ENCODE peak calls at places on chromosomes 3 and 15, in four cellular contexts. U is HL-60; L is choroid plexus epithelial cell; S is CD8-positive, alpha-beta memory T cell. D is an unnamed sample.

GRCh38 chr15:73965094-73965729 is 26.9 kb downstream of the STOML1 start:
- DNase-seq in U (no peak), L (no peak), S (no peak), D (no peak)

GRCh38 chr15:51883436-51883835 is 54.0 kb downstream of the TMOD3 start:
- DNase-seq in U (no peak), L (peak), S (no peak), D (no peak)

GRCh38 chr3:194313642-194314430 is 37.3 kb downstream of the CPN2 start:
- DNase-seq in U (no peak), L (no peak), S (no peak), D (no peak)

GRCh38 chr15:40115670-40116093 is 7.0 kb upstream of the BMF start:
- DNase-seq in U (peak), L (peak), S (no peak), D (peak)

GRCh38 chr3:192857148-192857735 is 60.4 kb downstream of the MB21D2 start:
- DNase-seq in U (no peak), L (no peak), S (no peak), D (no peak)

GRCh38 chr3:113265281-113265680 is 53.9 kb downstream of the BOC start:
- DNase-seq in U (no peak), L (no peak), S (no peak), D (no peak)

GRCh38 chr3:131349946-131350347 is 31.6 kb upstream of the NUDT16 start:
- DNase-seq in U (no peak), L (peak), S (no peak), D (no peak)

GRCh38 chr3:170953229-170953628 is 44.8 kb upstream of the EIF5A2 start:
- DNase-seq in U (no peak), L (no peak), S (no peak), D (no peak)

GRCh38 chr3:111971533-111971932 is 7.3 kb upstream of the ABHD10 start:
- DNase-seq in U (no peak), L (no peak), S (no peak), D (no peak)

GRCh38 chr3:4504340-4505261 is 11.5 kb downstream of the ITPR1 start:
- DNase-seq in U (peak), L (no peak), S (peak), D (no peak)

GRCh38 chr15:70171224-70171886 is 73.6 kb upstream of the TLE3 start:
- DNase-seq in U (no peak), L (no peak), S (no peak), D (no peak)

GRCh38 chr3:2420919-2421318 is 322.3 kb downstream of the CNTN4 start:
- DNase-seq in U (no peak), L (no peak), S (no peak), D (no peak)

GRCh38 chr3:64267774-64268604 is 42.7 kb upstream of the PRICKLE2 start:
- DNase-seq in U (no peak), L (peak), S (no peak), D (no peak)

GRCh38 chr3:183951459-183951858 is 66.2 kb downstream of the ABCC5 start:
- DNase-seq in U (no peak), L (no peak), S (no peak), D (no peak)

GRCh38 chr15:85976102-85976501 is 103.6 kb upstream of the AGBL1 start:
- DNase-seq in U (no peak), L (no peak), S (no peak), D (no peak)

GRCh38 chr15:48031466-48031865 is 89.3 kb upstream of the SLC24A5 start:
- DNase-seq in U (no peak), L (no peak), S (no peak), D (no peak)

GRCh38 chr3:4071481-4072184 is 231.5 kb upstream of the SETMAR start:
- DNase-seq in U (no peak), L (no peak), S (no peak), D (no peak)

GRCh38 chr3:133301731-133302130 is 98.1 kb upstream of the BFSP2 start:
- DNase-seq in U (no peak), L (no peak), S (no peak), D (no peak)

GRCh38 chr3:55519016-55519415 is 31.9 kb upstream of the WNT5A start:
- DNase-seq in U (no peak), L (peak), S (no peak), D (no peak)

GRCh38 chr3:23071306-23071705 is 131.8 kb upstream of the UBE2E2 start:
- DNase-seq in U (no peak), L (no peak), S (no peak), D (peak)

GRCh38 chr3:56926513-56927282 is 124.9 kb upstream of the ARHGEF3 start:
- DNase-seq in U (no peak), L (peak), S (no peak), D (no peak)

GRCh38 chr3:43031490-43032216 is 52.5 kb downstream of the GASK1A start:
- DNase-seq in U (no peak), L (no peak), S (no peak), D (no peak)

GRCh38 chr15:69593981-69594966 is 141.7 kb downstream of the RPLP1 start:
- DNase-seq in U (no peak), L (peak), S (no peak), D (no peak)

GRCh38 chr15:78343431-78343830 is 3.3 kb downstream of the CRABP1 start:
- DNase-seq in U (no peak), L (no peak), S (no peak), D (no peak)

GRCh38 chr3:190182418-190183043 is 61.8 kb upstream of the P3H2 start:
- DNase-seq in U (no peak), L (peak), S (no peak), D (no peak)

GRCh38 chr15:43403616-43404015 is 32.7 kb downstream of the TUBGCP4 start:
- DNase-seq in U (no peak), L (no peak), S (no peak), D (no peak)

GRCh38 chr15:36917411-36918267 is 182.7 kb downstream of the MEIS2 start:
- DNase-seq in U (no peak), L (no peak), S (no peak), D (no peak)

GRCh38 chr15:36911322-36911944 is 188.9 kb downstream of the MEIS2 start:
- DNase-seq in U (no peak), L (peak), S (no peak), D (no peak)

GRCh38 chr15:36914466-36914865 is 185.9 kb downstream of the MEIS2 start:
- DNase-seq in U (no peak), L (no peak), S (no peak), D (no peak)

GRCh38 chr15:36912311-36912712 is 188.0 kb downstream of the MEIS2 start:
- DNase-seq in U (no peak), L (peak), S (no peak), D (no peak)

DNA sequence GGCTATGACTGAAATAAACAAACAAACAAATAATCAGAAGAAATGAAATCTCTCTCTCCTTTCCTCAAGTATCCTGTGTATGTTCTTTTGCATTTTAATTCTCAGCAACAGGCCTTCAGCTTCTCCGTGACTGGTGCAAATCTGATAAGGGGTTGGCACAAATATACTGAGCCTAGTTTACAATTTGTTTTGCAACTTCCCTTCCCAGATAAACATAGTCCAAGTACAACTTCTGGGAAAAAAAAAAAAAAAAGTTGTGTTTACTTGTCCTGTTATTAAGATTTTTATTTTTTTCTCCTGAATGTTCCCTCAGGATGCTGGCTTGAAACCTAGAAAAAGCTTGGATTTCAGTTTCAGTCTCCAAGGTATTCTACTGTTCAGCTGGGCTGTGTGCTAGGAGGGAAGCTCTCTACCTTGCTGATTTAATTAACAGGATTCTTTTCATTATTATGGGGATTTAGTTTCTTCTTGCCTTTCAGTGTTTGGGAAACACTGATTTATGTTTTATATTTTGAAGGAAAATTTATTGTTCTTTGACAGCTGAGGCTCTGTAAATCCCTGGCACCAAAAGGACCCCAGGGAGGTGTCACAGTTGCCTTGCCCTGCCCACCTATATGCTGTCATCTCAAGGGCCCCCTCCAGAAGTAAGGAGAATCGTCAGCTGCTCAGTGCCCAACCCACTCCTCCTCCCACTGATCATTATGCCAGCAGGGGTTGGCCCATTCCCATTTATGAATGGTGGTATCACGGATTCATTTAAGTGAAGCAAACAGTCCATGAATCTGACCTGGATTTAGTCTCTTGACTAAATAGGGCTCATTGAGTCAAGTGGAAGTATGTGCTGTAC is 185.2 kb downstream of the MEIS2 start:
- DNase-seq in U (no peak), L (peak), S (no peak), D (no peak)
- H3K4me3 ChIP-seq in U (no peak), L (no peak), S (no peak), D (no peak)

DNA sequence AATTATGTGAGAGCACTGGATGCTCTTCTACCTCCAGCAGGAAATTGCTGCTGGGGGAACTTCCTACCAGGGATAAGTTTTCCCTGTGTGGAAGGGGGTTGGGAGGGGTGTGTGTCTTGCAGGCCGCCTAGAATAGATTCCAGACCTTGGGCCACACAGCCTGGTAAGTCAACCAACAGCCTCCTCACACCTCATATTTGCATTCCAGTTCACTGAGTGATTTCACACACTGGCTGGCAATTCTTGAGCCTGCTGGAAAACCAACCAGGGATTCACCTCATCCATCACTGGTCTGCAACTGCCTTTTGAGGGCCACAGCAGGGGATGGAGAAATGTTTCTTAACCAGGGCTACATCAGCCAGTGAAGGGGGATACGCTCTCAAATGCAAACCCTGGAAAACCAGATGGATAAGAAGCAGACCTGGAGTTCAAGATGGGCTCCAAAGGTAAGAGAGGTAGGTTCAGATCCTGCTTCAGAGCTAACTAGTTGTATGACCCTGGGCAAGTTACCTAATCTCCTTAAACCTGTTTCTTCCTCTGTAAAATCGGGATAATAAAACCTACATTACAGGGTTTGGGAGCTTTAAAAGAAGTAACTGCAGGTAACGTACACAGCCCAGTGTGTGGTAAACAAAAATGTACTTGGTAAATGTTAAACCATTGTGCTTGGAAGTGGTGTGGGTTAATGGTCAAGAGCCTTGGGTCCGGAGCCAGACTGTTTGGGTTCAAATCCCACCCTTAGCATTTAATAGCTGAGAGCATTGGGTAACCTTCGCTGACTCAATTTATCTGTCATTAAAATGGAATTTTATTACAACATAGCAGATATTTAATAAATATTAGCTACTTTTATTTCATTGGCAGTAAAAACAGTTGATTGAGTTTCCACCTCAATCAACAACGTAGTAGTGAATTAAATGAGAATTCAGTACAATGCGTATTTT is 1.8 kb downstream of the FSTL1 start:
- DNase-seq in U (no peak), L (peak), S (no peak), D (no peak)
- H3K4me3 ChIP-seq in U (no peak), L (peak), S (no peak), D (no peak)

GRCh38 chr3:156293566-156293965 is 173.2 kb downstream of the KCNAB1 start:
- DNase-seq in U (no peak), L (no peak), S (no peak), D (no peak)

GRCh38 chr3:156291269-156292123 is 171.1 kb downstream of the KCNAB1 start:
- DNase-seq in U (no peak), L (peak), S (peak), D (no peak)

GRCh38 chr3:156285626-156286025 is 165.2 kb downstream of the KCNAB1 start:
- DNase-seq in U (no peak), L (no peak), S (no peak), D (no peak)

DNA sequence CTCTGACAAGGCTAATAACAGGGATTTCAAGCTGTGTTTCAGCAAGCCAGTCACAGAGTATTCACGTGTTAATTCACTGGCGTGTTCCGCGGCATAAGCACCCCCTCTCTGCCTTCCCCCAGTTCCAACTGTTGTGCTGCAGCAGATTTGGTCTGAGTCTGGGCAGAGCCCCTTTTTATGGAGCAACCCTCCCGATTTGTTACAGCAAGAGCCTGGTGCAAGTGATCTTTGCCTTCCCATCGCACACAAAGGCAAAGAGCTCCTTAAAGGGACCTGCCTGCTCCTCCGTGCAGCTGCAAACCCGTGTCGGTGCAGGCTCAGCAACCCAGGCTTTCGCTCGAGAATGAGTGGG is 170.5 kb downstream of the KCNAB1 start:
- DNase-seq in U (no peak), L (no peak), S (no peak), D (no peak)
- H3K4me3 ChIP-seq in U (no peak), L (no peak), S (no peak), D (no peak)

DNA sequence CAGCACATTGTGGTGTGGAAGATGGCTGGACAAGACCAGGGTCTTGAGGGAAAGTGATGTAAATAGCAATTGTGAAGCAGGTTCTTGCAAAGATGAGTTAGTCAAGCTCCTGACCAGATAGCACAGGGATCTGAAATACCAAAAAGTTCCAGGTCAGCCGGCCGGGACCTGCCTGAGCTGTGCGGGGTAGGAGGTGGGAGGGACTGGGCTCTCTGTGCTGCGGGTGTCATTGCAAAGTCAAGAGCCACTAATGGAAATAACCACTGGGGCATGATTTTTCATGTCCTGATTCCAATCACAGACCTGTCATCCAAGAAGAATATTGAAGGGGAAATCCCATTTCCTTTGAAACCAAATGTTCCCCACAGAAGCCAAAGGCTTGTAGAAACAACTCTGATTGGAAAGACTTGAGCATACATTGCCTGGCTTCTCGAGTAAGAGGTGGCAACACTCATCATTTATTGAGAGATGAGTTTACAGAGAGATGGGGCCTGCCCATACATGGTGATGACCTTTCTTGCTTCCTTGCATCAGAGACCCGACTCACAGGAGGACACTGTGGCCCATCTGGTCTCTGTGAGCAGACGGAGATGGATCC is 44.2 kb upstream of the KY start:
- DNase-seq in U (no peak), L (no peak), S (no peak), D (no peak)
- H3K4me3 ChIP-seq in U (no peak), L (no peak), S (no peak), D (no peak)

DNA sequence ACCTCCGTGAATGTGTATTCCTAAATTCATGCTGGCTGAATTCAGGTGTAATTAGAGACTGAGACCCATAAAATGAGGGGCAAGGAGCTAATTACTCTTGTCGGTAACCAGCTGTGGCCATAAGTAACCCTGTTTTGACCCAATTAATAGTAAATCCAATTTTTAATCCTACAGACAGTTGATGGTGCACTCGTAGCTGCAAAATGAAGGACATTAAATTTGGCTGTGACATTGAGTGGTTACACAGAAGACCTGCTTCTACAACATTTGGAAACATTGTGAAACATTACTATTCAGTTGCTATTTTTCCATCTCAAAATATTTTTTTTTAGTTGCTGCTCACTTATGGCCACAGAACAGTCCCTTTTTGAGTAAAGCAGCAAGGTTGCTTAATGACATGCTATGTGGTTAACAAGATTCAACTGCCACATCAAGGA is 33.0 kb downstream of the MBNL1 start:
- DNase-seq in U (peak), L (no peak), S (no peak), D (no peak)
- H3K4me3 ChIP-seq in U (peak), L (no peak), S (no peak), D (no peak)

GRCh38 chr15:100595964-100596363 is 6.0 kb downstream of the LINS1 start:
- DNase-seq in U (no peak), L (no peak), S (no peak), D (no peak)
- H3K4me3 ChIP-seq in U (no peak), L (no peak), S (peak), D (no peak)

GRCh38 chr3:140943781-140944547 is 2.3 kb downstream of the SLC25A36 start:
- DNase-seq in U (no peak), L (no peak), S (no peak), D (no peak)
- H3K4me3 ChIP-seq in U (peak), L (peak), S (no peak), D (no peak)

DNA sequence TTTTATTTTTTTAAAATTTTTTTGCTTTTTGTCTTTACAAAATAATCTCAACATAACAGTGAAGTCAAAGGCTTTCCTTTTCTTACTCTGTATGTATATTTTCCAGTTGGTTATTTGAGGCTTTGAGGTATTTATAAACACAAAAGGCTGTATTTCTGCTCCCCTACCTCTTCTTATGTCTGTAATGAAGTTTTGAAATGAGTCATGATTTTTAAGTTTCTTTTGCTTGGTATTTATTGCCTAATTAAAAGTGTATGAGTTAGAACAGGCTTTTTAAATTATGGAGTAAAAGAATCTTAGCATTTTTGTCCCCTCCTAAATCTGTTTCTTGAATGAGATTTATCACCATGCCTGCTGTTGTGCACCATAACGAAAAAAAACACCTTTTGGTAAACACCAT is 66.0 kb downstream of the DCUN1D1 start:
- DNase-seq in U (no peak), L (no peak), S (no peak), D (no peak)
- H3K4me3 ChIP-seq in U (no peak), L (no peak), S (no peak), D (no peak)

DNA sequence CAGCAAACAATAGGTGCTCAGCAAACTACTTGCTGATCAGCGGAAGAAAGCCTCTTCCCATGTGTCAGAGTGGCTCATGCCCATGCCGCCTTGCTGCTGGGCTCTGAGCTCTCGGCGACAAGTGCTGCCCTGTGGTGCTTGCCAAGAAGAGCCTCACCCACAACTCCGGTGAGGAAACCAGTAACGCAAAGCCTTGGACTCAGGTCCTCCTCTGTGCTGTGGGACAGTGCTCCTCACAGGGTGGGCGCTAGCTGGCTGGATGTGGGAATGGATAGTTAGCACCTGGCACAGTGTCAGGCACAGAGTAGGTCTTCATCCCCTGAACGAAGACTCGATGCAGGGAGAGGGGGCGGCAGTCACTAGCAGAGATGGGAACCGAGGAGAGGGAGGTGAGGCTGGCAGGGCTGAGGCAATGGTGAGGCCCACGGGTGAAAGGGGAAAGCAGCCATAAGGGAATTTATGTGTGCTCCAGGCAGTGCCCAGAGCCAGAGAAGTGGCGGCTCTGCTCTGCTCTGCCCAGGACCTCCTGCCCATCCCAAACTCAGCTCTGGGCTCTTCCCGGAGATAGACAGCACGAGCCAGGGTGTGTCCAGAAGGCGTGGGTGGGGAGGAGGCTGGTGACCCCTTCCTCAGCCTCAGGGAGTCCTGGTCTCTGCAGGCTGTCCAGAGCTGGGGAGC is 55.7 kb downstream of the IQSEC1 start:
- DNase-seq in U (no peak), L (no peak), S (no peak), D (no peak)
- H3K4me3 ChIP-seq in U (no peak), L (no peak), S (no peak), D (no peak)

D was measured in Jurkat, Clone E6-1.